ENCODE peak calls at places on chromosomes 12 and 14, in seven cellular contexts. K, S, V, W, D, Y and Z are unnamed samples.

GRCh38 chr14:32546246-32546645 is 217.1 kb downstream of the AKAP6 start:
- DNase-seq in D (no peak), V (no peak), Y (no peak), S (no peak), W (no peak), K (no peak), Z (no peak)

GRCh38 chr12:111069886-111070285 is 149.5 kb upstream of the MYL2 start:
- DNase-seq in V (no peak), D (no peak), S (no peak), K (no peak), W (no peak), Y (no peak), Z (no peak)

GRCh38 chr12:117580718-117581062 is 219.3 kb upstream of the NOS1 start:
- DNase-seq in V (no peak), S (peak), K (peak), Y (peak), D (no peak), W (no peak), Z (no peak)

GRCh38 chr12:52052471-52053186 is 1.4 kb downstream of the NR4A1 start:
- DNase-seq in W (peak), D (peak), K (peak), S (peak), V (peak), Y (peak), Z (no peak)

GRCh38 chr14:105532735-105533141 is 6.4 kb downstream of the TMEM121 start:
- DNase-seq in D (no peak), K (no peak), S (no peak), W (no peak), V (no peak), Y (no peak), Z (no peak)

GRCh38 chr12:48956279-48957140 is 777 bp downstream of the ARF3 start:
- DNase-seq in K (peak), V (no peak), S (peak), W (no peak), D (peak), Y (peak), Z (no peak)

GRCh38 chr14:69637503-69638030 is 26.2 kb downstream of the SUSD6 start:
- DNase-seq in Y (peak), W (no peak), D (no peak), V (no peak), S (peak), K (peak), Z (no peak)

GRCh38 chr14:57402173-57402852 is 11.9 kb downstream of the NAA30 start:
- DNase-seq in S (no peak), V (no peak), D (no peak), K (no peak), Y (no peak), W (no peak), Z (no peak)

GRCh38 chr14:81051547-81051946 is 96.1 kb downstream of the TSHR start:
- DNase-seq in Y (no peak), D (no peak), S (no peak), K (no peak), V (no peak), W (no peak), Z (no peak)

GRCh38 chr12:120759591-120760348 is 34.1 kb downstream of the ACADS start:
- DNase-seq in S (no peak), W (no peak), D (no peak), V (no peak), K (no peak), Y (no peak), Z (no peak)

GRCh38 chr12:17976202-17976601 is 113.8 kb downstream of the RERGL start:
- DNase-seq in K (no peak), V (no peak), D (no peak), Y (no peak), S (no peak), W (no peak), Z (no peak)

GRCh38 chr14:29861996-29862395 is 65.7 kb downstream of the PRKD1 start:
- DNase-seq in V (no peak), K (peak), S (no peak), D (no peak), Y (no peak), W (no peak), Z (no peak)

GRCh38 chr14:90140298-90140955 is 78.6 kb downstream of the KCNK13 start:
- DNase-seq in W (no peak), D (no peak), V (no peak), Y (no peak), K (peak), S (no peak), Z (no peak)

GRCh38 chr14:103545915-103546650 is 16.4 kb downstream of the BAG5 start:
- DNase-seq in V (no peak), W (no peak), Y (no peak), D (no peak), S (peak), K (no peak), Z (no peak)

GRCh38 chr12:94172973-94173372 is 24.6 kb downstream of the PLXNC1 start:
- DNase-seq in V (no peak), D (peak), K (no peak), S (peak), Y (no peak), W (no peak), Z (no peak)

GRCh38 chr14:105250008-105250366 is 1.7 kb downstream of the BTBD6 start:
- DNase-seq in V (no peak), W (no peak), K (no peak), S (no peak), D (no peak), Y (no peak), Z (no peak)

GRCh38 chr14:105019861-105020814 is 745 bp downstream of the CDCA4 start:
- DNase-seq in D (peak), S (peak), W (peak), V (peak), K (peak), Y (no peak), Z (peak)

GRCh38 chr12:3491938-3492867 is 1.2 kb downstream of the PRMT8 start:
- DNase-seq in S (peak), V (peak), W (peak), D (peak), K (peak), Y (peak), Z (no peak)

GRCh38 chr12:76346798-76347420 is 1.3 kb downstream of the BBS10 start:
- DNase-seq in Y (peak), V (no peak), K (peak), W (no peak), S (no peak), D (no peak), Z (no peak)

GRCh38 chr14:101347893-101348777 is 213.2 kb upstream of the DIO3 start:
- DNase-seq in Y (no peak), W (no peak), V (no peak), D (peak), K (no peak), S (no peak), Z (no peak)